ENCODE peak calls at places on chromosomes 13 and 19, in four cellular contexts. O is colonic mucosa, D is K562, E is MM.1S. V is an unnamed sample.

GRCh38 chr13:110268576-110269185 is 38.3 kb downstream of the COL4A1 start:
- DNase-seq in O (no peak), D (no peak), E (no peak), V (no peak)

GRCh38 chr13:44951184-44951583 is 38.1 kb downstream of the NUFIP1 start:
- DNase-seq in O (no peak), D (no peak), E (no peak), V (no peak)

GRCh38 chr19:42606660-42607351 is 12.1 kb upstream of the CEACAM8 start:
- DNase-seq in O (peak; percentile 61), D (peak; percentile 76), E (peak; percentile 47), V (no peak)

GRCh38 chr19:54206831-54207177 is 6.1 kb downstream of the RPS9 start:
- DNase-seq in O (no peak), D (no peak), E (no peak), V (no peak)

GRCh38 chr13:105990256-105990958 is 545.1 kb downstream of the EFNB2 start:
- DNase-seq in O (no peak), D (no peak), E (no peak), V (no peak)

GRCh38 chr13:56528040-56528760 is 612.5 kb upstream of the PRR20A start:
- DNase-seq in O (no peak), D (no peak), E (peak; percentile 54), V (no peak)

GRCh38 chr19:50896591-50897190 is 14.5 kb downstream of the KLK4 start:
- DNase-seq in O (no peak), D (peak; percentile 40), E (no peak), V (no peak)

GRCh38 chr13:102195566-102196462 is 206.0 kb downstream of the FGF14 start:
- DNase-seq in O (no peak), D (no peak), E (no peak), V (no peak)

GRCh38 chr13:37636701-37637100 is 38.1 kb upstream of the POSTN start:
- DNase-seq in O (no peak), D (no peak), E (no peak), V (no peak)

GRCh38 chr13:52104624-52105023 is 24.2 kb downstream of the NEK5 start:
- DNase-seq in O (no peak), D (no peak), E (no peak), V (no peak)

GRCh38 chr19:8459520-8460260 is 14.9 kb downstream of the HNRNPM start:
- DNase-seq in O (no peak), D (no peak), E (no peak), V (no peak)

GRCh38 chr19:12723643-12724426 is at the start of gene TNPO2:
- DNase-seq in O (peak; percentile 78), D (peak; percentile 86), E (peak; percentile 78), V (peak; percentile 52)

GRCh38 chr13:64154514-64154913 is 2738.9 kb upstream of the PCDH20 start:
- DNase-seq in O (no peak), D (no peak), E (no peak), V (no peak)

GRCh38 chr13:90135558-90135957 is 1211.9 kb upstream of the MIR17HG start:
- DNase-seq in O (no peak), D (no peak), E (no peak), V (no peak)

GRCh38 chr13:41122838-41123237 is 9.8 kb downstream of the KBTBD6 start:
- DNase-seq in O (no peak), D (no peak), E (no peak), V (no peak)

GRCh38 chr19:30224689-30225606 is 147.2 kb upstream of the ZNF536 start:
- DNase-seq in O (no peak), D (no peak), E (no peak), V (no peak)

GRCh38 chr13:98293103-98293502 is 116.0 kb upstream of the RNF113B start:
- DNase-seq in O (no peak), D (no peak), E (no peak), V (no peak)

GRCh38 chr13:64935441-64935840 is 2294.7 kb downstream of the PCDH9 start:
- DNase-seq in O (no peak), D (no peak), E (no peak), V (no peak)

GRCh38 chr13:94925263-94925662 is 212.9 kb upstream of the SOX21 start:
- DNase-seq in O (no peak), D (no peak), E (no peak), V (no peak)

GRCh38 chr19:15015946-15016542 is 33.2 kb upstream of the CASP14 start:
- DNase-seq in O (no peak), D (peak; percentile 61), E (no peak), V (no peak)

GRCh38 chr13:37736040-37736439 is 133.5 kb downstream of the TRPC4 start:
- DNase-seq in O (no peak), D (no peak), E (no peak), V (no peak)

GRCh38 chr19:53878786-53879144 is 3.2 kb upstream of the PRKCG start:
- DNase-seq in O (no peak), D (no peak), E (no peak), V (no peak)

GRCh38 chr13:40640845-40641458 is 25.5 kb downstream of the FOXO1 start:
- DNase-seq in O (no peak), D (no peak), E (no peak), V (no peak)

GRCh38 chr19:34066007-34066656 is 106.2 kb upstream of the LSM14A start:
- DNase-seq in O (no peak), D (no peak), E (no peak), V (no peak)

GRCh38 chr19:16076958-16077611 is 790 bp downstream of the TPM4 start:
- DNase-seq in O (peak; percentile 78), D (peak; percentile 33), E (peak; percentile 30), V (no peak)

GRCh38 chr19:15126511-15126910 is 19.3 kb downstream of the SYDE1 start:
- DNase-seq in O (no peak), D (no peak), E (no peak), V (no peak)

GRCh38 chr13:26502826-26503225 is 54.7 kb upstream of the WASF3 start:
- DNase-seq in O (no peak), D (no peak), E (no peak), V (no peak)

GRCh38 chr13:27622102-27622820 is 569 bp downstream of the POLR1D start:
- DNase-seq in O (no peak), D (no peak), E (no peak), V (no peak)

GRCh38 chr19:53519431-53519830 is 18.5 kb upstream of the ZNF331 start:
- DNase-seq in O (no peak), D (no peak), E (no peak), V (no peak)

GRCh38 chr19:27392027-27392632 is 1820.8 kb downstream of the UQCRFS1 start:
- DNase-seq in O (no peak), D (no peak), E (no peak), V (no peak)

DNA sequence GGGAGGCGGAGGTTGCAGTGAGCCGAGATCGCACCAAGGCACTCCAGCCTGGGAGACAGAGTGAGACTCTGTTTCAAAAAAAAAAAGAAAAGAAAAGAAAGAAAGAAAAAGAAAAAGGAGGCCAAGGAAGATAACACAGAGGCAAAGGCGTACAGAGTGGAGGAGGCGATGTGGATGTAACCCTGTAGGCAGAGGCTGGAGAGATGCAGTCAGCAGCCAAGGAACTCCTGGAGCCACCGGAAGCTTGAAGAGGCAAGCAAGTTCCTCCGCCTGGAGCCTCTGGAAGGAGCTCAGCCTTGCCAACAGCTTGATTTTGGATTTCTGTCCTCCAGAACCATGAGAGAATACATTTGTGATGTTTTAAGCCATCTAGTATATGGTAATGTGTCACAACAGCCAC is 6.7 kb upstream of the CCDC8 start:
- DNase-seq in O (no peak), D (no peak), E (no peak), V (no peak)
- H3K4me1 ChIP-seq in O (no peaks in the 10 kb centered on the region), D (peaks cover 13% of the 10 kb centered on the region), E (no peaks in the 10 kb centered on the region), V (no peaks in the 10 kb centered on the region)

GRCh38 chr13:62510906-62511655 is 1095.4 kb upstream of the PCDH20 start:
- DNase-seq in O (no peak), D (no peak), E (peak; percentile 42), V (no peak)

DNA sequence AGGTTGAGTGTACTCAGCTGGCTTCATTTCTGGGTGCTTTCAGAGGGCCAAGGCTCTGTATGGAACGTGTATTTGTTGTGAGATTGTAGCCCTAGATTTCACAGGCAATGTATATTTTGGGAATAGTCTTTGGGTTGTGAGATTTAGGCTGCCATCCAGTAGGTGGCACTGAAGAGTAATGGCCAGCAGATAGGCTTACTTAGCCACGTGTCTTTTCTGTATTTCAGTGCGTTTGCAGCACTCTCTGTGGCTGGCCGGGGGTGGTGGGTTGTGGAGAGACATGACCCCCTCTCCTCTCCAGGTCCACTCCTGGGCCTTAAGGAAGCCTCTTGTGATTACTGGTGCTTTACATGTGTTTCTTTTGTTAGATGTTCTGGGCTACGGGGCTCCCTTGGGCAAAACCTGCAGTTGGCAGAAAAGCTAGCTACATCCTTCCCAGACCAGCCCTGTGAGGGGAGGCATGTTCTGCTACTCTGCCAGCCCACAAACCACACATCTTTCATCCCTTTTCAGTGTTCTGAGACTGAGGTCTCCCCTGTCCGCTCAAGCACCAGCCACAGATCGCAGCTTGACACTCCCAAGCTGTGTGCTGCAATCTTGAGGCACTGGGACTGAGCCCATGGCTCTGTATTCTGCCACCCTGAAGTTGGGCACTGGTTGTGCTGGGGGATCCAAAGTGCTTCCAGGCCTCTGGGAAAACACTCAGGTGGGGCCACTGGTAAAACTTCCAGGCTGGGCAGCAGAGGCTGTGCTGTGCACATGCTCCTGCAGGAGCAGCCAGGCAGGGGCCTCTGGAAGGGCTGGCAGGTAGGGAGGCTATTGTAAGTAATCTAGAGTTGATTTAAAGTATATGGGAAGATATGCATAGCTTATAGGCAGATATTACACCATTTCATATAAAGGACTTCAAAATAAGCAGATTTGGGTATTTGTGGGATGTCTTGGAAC is 1096.8 kb upstream of the PCDH20 start:
- DNase-seq in O (peak; percentile 18), D (peak; percentile 1), E (peak; percentile 53), V (no peak)
- H3K4me3 ChIP-seq in O (no peak overlapping the region), D (no peak overlapping the region), E (no peak overlapping the region), V (no peak overlapping the region)

DNA sequence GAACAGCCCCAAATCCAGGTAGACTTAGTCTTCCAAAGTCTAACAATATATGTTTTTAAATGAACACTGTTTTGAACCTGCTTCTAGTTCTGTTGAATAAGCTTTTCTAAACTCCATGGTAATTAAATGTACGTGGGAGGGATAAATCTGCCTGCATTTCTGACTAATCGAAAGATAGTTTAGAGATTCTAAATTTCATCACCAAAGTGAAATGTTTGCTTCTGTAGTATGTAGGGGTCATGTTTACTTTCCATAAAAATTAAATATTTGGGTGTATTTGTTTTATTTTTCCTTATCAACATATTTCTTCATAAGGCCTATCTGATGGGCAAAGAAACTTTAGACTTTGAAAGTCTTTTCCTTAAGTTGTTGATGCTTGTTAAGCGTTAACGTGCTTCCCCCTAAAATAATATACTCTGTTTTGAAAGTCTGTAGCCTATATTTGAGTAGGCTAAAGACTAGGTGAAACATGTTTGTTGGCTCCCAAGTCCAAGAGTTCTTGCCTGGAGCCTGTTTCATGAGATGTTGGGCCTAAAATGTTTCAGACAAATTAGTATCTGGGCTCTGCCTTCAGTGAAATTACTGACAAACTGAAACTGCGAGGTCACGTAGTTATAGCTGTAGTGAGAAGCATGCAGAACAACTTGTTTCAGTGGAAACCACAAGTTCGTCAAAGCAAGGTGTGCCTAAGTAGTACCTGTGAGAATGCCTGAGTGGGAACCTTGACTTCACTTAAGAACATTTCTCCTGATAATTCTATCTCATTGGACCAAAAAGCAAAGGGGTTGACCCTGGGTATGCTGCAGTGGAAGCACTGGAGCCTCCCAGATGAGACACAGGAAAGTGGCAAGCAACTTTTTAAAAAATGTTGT is 126.2 kb downstream of the LMO7 start:
- DNase-seq in O (peak; percentile 36), D (no peak), E (peak; percentile 86), V (peak; percentile 75)
- H3K27ac ChIP-seq in O (peak overlapping the region; percentile 80), D (no peak overlapping the region), E (peak overlapping the region; percentile 39), V (peak overlapping the region; percentile 78)

DNA sequence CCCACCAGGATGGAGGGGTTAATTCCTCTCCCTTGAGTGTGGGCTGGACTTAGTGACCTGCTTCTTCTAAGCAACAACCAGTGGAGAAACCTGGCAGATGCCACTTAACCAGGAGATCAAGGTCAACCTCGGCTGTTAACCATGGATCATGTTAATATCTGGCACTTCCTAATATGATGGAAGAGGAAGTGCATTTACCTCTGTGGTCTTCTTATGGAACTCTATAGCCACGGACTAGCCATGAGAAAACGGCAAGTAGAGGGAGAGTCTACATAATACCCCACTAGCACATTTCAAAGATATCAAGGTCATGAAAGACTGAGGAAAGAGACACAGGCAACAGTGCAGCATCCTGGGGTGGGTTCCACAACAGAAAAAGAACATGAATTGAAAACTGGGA is 31.4 kb downstream of the MLLT1 start:
- DNase-seq in O (no peak), D (no peak), E (no peak), V (no peak)
- H3K4me1 ChIP-seq in O (no peaks in the 10 kb centered on the region), D (peaks cover 9% of the 10 kb centered on the region), E (no peaks in the 10 kb centered on the region), V (peaks cover 5% of the 10 kb centered on the region)

V was measured in naive thymus-derived CD4-positive, alpha-beta T cell.